ENCODE peak calls at places on chromosomes 12 and 14, in five cellular contexts. O, X, E, I and M are unnamed samples.

GRCh38 chr12:52097045-52097666 is 17.7 kb downstream of the SMIM41 start:
- DNase-seq in E (no peak), O (no peak), I (no peak), X (no peak), M (no peak)

GRCh38 chr12:11822071-11822818 is 172.8 kb downstream of the ETV6 start:
- DNase-seq in O (peak), I (peak), E (no peak), X (no peak), M (no peak)

GRCh38 chr14:95291859-95292542 is 27.7 kb downstream of the CLMN start:
- DNase-seq in I (peak), X (peak), O (no peak), E (peak), M (no peak)

GRCh38 chr12:84305144-84305543 is 607.5 kb downstream of the SLC6A15 start:
- DNase-seq in X (no peak), E (no peak), O (no peak), I (no peak), M (no peak)

GRCh38 chr12:11795910-11796459 is 146.5 kb downstream of the ETV6 start:
- DNase-seq in I (no peak), O (peak), E (peak), X (no peak), M (peak)

GRCh38 chr12:51393676-51394545 is 2.7 kb upstream of the GALNT6 start:
- DNase-seq in E (no peak), X (no peak), O (no peak), I (peak), M (no peak)

GRCh38 chr12:106581543-106582263 is 1.1 kb upstream of the RFX4 start:
- DNase-seq in O (peak), E (no peak), X (no peak), I (no peak), M (no peak)

GRCh38 chr14:45526715-45527549 is 273.9 kb upstream of the MIS18BP1 start:
- DNase-seq in E (peak), O (peak), X (no peak), I (no peak), M (peak)

GRCh38 chr12:4909397-4909733 is 340 bp upstream of the KCNA1 start:
- DNase-seq in X (no peak), E (no peak), O (peak), I (no peak), M (no peak)

GRCh38 chr12:45781080-45781479 is 51.6 kb downstream of the ARID2 start:
- DNase-seq in E (no peak), X (no peak), O (no peak), I (no peak), M (no peak)

GRCh38 chr14:91770185-91770584 is 38.3 kb upstream of the CATSPERB start:
- DNase-seq in X (no peak), O (no peak), E (no peak), I (no peak), M (no peak)

GRCh38 chr12:42338280-42338679 is 12.3 kb downstream of the PPHLN1 start:
- DNase-seq in O (no peak), E (no peak), X (no peak), I (no peak), M (no peak)

GRCh38 chr12:26726956-26727355 is 106.0 kb downstream of the ITPR2 start:
- DNase-seq in I (no peak), X (no peak), E (no peak), O (no peak), M (no peak)

GRCh38 chr14:57748279-57748678 is 117.6 kb downstream of the SLC35F4 start:
- DNase-seq in X (no peak), I (no peak), O (no peak), E (no peak), M (no peak)

GRCh38 chr12:47349770-47350408 is 270.1 kb upstream of the AMIGO2 start:
- DNase-seq in X (no peak), E (no peak), I (no peak), O (no peak), M (no peak)

GRCh38 chr14:60196291-60196690 is 31.1 kb upstream of the DHRS7 start:
- DNase-seq in I (no peak), E (no peak), X (no peak), O (no peak), M (no peak)

GRCh38 chr14:33661071-33661470 is 289.8 kb downstream of the EGLN3 start:
- DNase-seq in E (no peak), X (no peak), I (no peak), O (no peak), M (no peak)

GRCh38 chr12:15796493-15797141 is 7.4 kb upstream of the EPS8 start:
- DNase-seq in X (no peak), E (no peak), O (no peak), I (no peak), M (peak)

GRCh38 chr14:68741839-68742470 is 50.9 kb downstream of the ZFP36L1 start:
- DNase-seq in I (no peak), X (no peak), E (no peak), O (no peak), M (no peak)

GRCh38 chr12:81573228-81573627 is 185.9 kb downstream of the PPFIA2 start:
- DNase-seq in I (no peak), O (no peak), X (no peak), E (no peak), M (no peak)

GRCh38 chr12:71551529-71551928 is 111.9 kb downstream of the LGR5 start:
- DNase-seq in O (peak), E (no peak), X (no peak), I (no peak), M (no peak)

GRCh38 chr12:86139671-86140070 is 116.5 kb downstream of the MGAT4C start:
- DNase-seq in O (no peak), I (no peak), X (no peak), E (no peak), M (no peak)

GRCh38 chr14:61501714-61502458 is 180.5 kb downstream of the PRKCH start:
- DNase-seq in X (no peak), E (no peak), O (no peak), I (no peak), M (no peak)

GRCh38 chr12:110853856-110854255 is 7.1 kb downstream of the CCDC63 start:
- DNase-seq in E (no peak), O (peak), I (no peak), X (no peak), M (no peak)

GRCh38 chr12:110858848-110859247 is 12.1 kb downstream of the CCDC63 start:
- DNase-seq in I (no peak), E (no peak), O (peak), X (no peak), M (no peak)

GRCh38 chr12:110856517-110856916 is 9.7 kb downstream of the CCDC63 start:
- DNase-seq in E (no peak), O (no peak), I (no peak), X (no peak), M (no peak)

GRCh38 chr12:110860833-110861291 is 14.1 kb downstream of the CCDC63 start:
- DNase-seq in X (no peak), E (no peak), I (no peak), O (peak), M (no peak)

GRCh38 chr12:110857528-110857927 is 10.7 kb downstream of the CCDC63 start:
- DNase-seq in O (peak), E (no peak), I (no peak), X (no peak), M (no peak)
- H3K4me3 ChIP-seq in O (no peak), E (no peak), I (no peak), X (no peak), M (no peak)

GRCh38 chr12:120260607-120261006 is 4.9 kb downstream of the PXN start:
- DNase-seq in E (no peak), I (no peak), X (no peak), O (no peak), M (no peak)

GRCh38 chr12:120257041-120257821 is 8.3 kb downstream of the PXN start:
- DNase-seq in X (no peak), E (no peak), O (no peak), I (peak), M (no peak)

GRCh38 chr12:120258323-120258896 is 7.1 kb downstream of the PXN start:
- DNase-seq in O (no peak), I (no peak), E (no peak), X (no peak), M (peak)

GRCh38 chr12:120261951-120262851 is 3.3 kb downstream of the PXN start:
- DNase-seq in O (no peak), I (no peak), X (peak), E (peak), M (no peak)

GRCh38 chr12:120259418-120260202 is 5.9 kb downstream of the PXN start:
- DNase-seq in X (no peak), E (no peak), O (no peak), I (no peak), M (no peak)
- H3K4me3 ChIP-seq in X (no peak), E (no peak), O (no peak), I (no peak), M (no peak)

DNA sequence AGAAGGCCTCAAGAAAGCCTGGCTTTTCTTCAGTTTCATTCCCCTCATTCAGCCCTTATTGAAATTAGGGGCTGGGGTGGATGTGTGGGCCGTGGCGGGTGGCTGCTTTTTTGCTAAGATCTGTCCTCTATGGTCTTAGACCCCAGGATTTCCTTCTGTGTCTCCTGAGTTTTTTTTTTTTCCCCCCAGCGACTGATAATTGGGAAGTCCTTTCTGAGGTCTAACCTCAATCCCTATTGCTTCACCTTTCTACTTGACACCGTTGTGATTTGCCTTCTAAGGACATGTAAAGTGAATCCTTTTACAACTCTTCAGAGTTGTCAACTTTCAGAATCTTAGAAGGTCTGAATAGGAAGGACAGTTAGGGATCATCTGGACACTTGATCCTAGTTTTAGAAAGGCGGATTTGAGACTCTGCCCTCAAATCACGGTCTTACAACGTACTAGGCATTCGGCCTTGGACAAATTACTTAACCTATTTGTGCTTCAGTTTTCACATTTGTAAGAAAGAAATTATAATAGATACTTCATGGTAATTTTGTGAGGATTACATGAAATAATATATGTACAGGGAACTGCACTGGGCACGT is 4.4 kb downstream of the GPR84 start:
- DNase-seq in O (no peak), X (no peak), E (no peak), I (no peak), M (no peak)
- H3K4me3 ChIP-seq in O (peak), X (peak), E (peak), I (peak), M (peak)

GRCh38 chr12:120229071-120229582 is 28.2 kb upstream of the RPLP0 start:
- DNase-seq in I (no peak), O (no peak), X (peak), E (peak), M (peak)
- H3K4me3 ChIP-seq in I (no peak), O (peak), X (no peak), E (no peak), M (peak)

GRCh38 chr12:3491938-3492867 is 1.2 kb downstream of the PRMT8 start:
- DNase-seq in X (no peak), E (no peak), O (peak), I (no peak), M (peak)
- H3K4me3 ChIP-seq in X (no peak), E (no peak), O (peak), I (no peak), M (no peak)

DNA sequence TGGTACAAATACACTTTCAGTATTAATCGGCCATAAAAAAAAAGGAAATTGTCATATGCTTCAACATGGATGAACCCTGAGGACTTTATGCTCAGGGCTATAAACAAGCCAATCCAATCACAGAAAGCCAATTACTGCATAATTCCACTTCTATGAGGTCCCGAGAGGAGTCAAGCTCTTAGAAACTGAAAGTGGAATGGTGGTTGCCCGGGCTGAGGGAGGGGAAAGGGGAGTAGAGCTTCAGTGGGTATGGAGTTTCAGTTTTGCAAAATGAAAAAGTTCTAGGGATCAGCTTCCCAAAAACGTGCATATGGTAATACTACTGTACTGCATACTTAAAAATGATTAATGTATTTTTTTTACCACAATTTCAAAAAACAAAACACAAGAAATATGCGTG is 52.0 kb downstream of the RNF34 start:
- DNase-seq in O (no peak), I (no peak), X (no peak), E (no peak), M (no peak)
- H3K4me3 ChIP-seq in O (no peak), I (no peak), X (no peak), E (peak), M (no peak)

GRCh38 chr14:77580477-77580876 is 36.0 kb downstream of the SPTLC2 start:
- DNase-seq in I (no peak), O (no peak), X (no peak), E (no peak), M (no peak)

GRCh38 chr14:77582511-77582910 is 33.9 kb downstream of the SPTLC2 start:
- DNase-seq in E (no peak), X (no peak), O (peak), I (no peak), M (no peak)

GRCh38 chr14:77579760-77580159 is 36.7 kb downstream of the SPTLC2 start:
- DNase-seq in O (no peak), X (no peak), I (no peak), E (no peak), M (no peak)

GRCh38 chr14:77579065-77579464 is 37.4 kb downstream of the SPTLC2 start:
- DNase-seq in E (no peak), X (no peak), O (no peak), I (no peak), M (no peak)

DNA sequence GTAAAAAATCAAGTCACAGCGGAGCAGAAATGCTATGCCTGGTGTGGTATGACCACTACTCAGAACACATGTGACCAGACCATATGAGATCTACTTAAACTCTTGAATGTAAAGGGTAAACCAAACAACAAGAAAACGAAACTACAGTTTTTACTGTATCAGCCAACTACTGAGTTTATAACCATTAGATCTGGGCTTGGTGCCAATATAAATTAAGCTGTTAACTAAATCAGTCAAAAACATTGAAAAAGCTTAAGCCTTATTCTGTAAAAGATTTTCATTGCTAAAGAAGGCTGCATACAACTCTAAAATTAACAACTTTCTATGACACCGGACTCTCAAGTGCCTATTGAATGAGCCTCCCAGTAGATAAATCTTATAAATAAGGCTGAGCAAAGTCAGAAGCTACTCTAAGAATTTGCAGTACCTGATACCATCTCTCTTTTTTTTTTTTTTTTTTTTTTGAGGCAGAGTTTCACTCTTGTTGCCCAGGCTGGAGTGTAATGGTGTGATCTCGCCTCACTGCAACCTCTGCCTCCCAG is 35.4 kb downstream of the SPTLC2 start:
- DNase-seq in I (no peak), O (no peak), X (no peak), E (no peak), M (no peak)
- H3K4me3 ChIP-seq in I (no peak), O (no peak), X (peak), E (no peak), M (no peak)

GRCh38 chr14:104967144-104967413 is 11.1 kb downstream of the AHNAK2 start:
- DNase-seq in O (no peak), I (no peak), E (no peak), X (no peak), M (no peak)

GRCh38 chr14:104968541-104969401 is 9.4 kb downstream of the AHNAK2 start:
- DNase-seq in I (no peak), E (peak), X (peak), O (peak), M (no peak)

GRCh38 chr14:104968153-104968527 is 10.0 kb downstream of the AHNAK2 start:
- DNase-seq in I (peak), E (peak), O (peak), X (peak), M (no peak)

GRCh38 chr14:104966261-104967143 is 11.7 kb downstream of the AHNAK2 start:
- DNase-seq in E (no peak), O (no peak), X (no peak), I (no peak), M (no peak)

GRCh38 chr14:104967414-104968152 is 10.6 kb downstream of the AHNAK2 start:
- DNase-seq in I (peak), X (no peak), O (peak), E (peak), M (no peak)
- H3K4me3 ChIP-seq in I (peak), X (no peak), O (peak), E (peak), M (peak)